ENCODE peak calls at places on chromosomes 12 and 14, in four cellular contexts. Y is uterus, M is left ventricle myocardium superior, E is MCF 10A. T is an unnamed sample.

GRCh38 chr14:76169776-76170175 is 18.1 kb downstream of the GPATCH2L start:
- DNase-seq in E (no peak), M (no peak), Y (no peak), T (peak)

GRCh38 chr14:60195179-60195810 is 30.1 kb upstream of the DHRS7 start:
- DNase-seq in Y (no peak), M (no peak), E (no peak), T (no peak)

GRCh38 chr12:100955139-100955538 is 160.6 kb downstream of the ANO4 start:
- DNase-seq in E (peak), Y (no peak), M (no peak), T (peak)

GRCh38 chr12:89863332-89863938 is 154.8 kb upstream of the ATP2B1 start:
- DNase-seq in M (no peak), E (no peak), Y (no peak), T (no peak)

GRCh38 chr12:117331691-117332090 is 29.7 kb downstream of the NOS1 start:
- DNase-seq in M (no peak), Y (no peak), E (peak), T (no peak)

GRCh38 chr14:52352546-52352945 is 38.4 kb downstream of the PTGER2 start:
- DNase-seq in Y (no peak), E (no peak), M (no peak), T (no peak)

GRCh38 chr14:99265571-99265970 is 6.4 kb downstream of the BCL11B start:
- DNase-seq in M (no peak), Y (no peak), E (no peak), T (no peak)

GRCh38 chr12:39368096-39368495 is 74.8 kb downstream of the KIF21A start:
- DNase-seq in E (no peak), M (no peak), Y (no peak), T (peak)

GRCh38 chr12:62862259-62862881 is 72.6 kb downstream of the PPM1H start:
- DNase-seq in E (peak), M (no peak), Y (no peak), T (peak)

GRCh38 chr14:69980457-69981414 is 101.5 kb downstream of the SMOC1 start:
- DNase-seq in E (peak), Y (no peak), M (no peak), T (peak)

GRCh38 chr12:115230576-115230975 is 546.6 kb upstream of the TBX3 start:
- DNase-seq in M (no peak), E (no peak), Y (no peak), T (no peak)

GRCh38 chr12:6459004-6459337 is 7.1 kb downstream of the TAPBPL start:
- DNase-seq in E (no peak), Y (no peak), M (no peak), T (no peak)

GRCh38 chr12:89453121-89453520 is 71.5 kb downstream of the GALNT4 start:
- DNase-seq in E (no peak), Y (no peak), M (no peak), T (no peak)

GRCh38 chr14:71733210-71733883 is 198.9 kb upstream of the RGS6 start:
- DNase-seq in M (no peak), E (no peak), Y (no peak), T (no peak)

GRCh38 chr12:47021298-47021697 is 58.1 kb upstream of the PCED1B start:
- DNase-seq in Y (no peak), E (peak), M (no peak), T (peak)

GRCh38 chr14:29222671-29223268 is 456.2 kb downstream of the FOXG1 start:
- DNase-seq in Y (no peak), E (peak), M (no peak), T (peak)

GRCh38 chr14:53193193-53193592 is 40.1 kb upstream of the DDHD1 start:
- DNase-seq in M (no peak), E (no peak), Y (no peak), T (no peak)

GRCh38 chr14:93044601-93045000 is 71.1 kb downstream of the ITPK1 start:
- DNase-seq in E (no peak), M (no peak), Y (no peak), T (no peak)

GRCh38 chr12:66688836-66689439 is 10.1 kb upstream of the GRIP1 start:
- DNase-seq in M (no peak), Y (no peak), E (peak), T (peak)

GRCh38 chr12:105369014-105369413 is 38.5 kb downstream of the C12orf75 start:
- DNase-seq in Y (no peak), M (no peak), E (peak), T (peak)

GRCh38 chr12:48074266-48074665 is 31.6 kb downstream of the SENP1 start:
- DNase-seq in M (no peak), Y (no peak), E (no peak), T (no peak)

GRCh38 chr14:95157987-95158712 is 821 bp upstream of the DICER1 start:
- DNase-seq in E (no peak), M (no peak), Y (no peak), T (no peak)

GRCh38 chr12:82996168-82996812 is 309.6 kb downstream of the TMTC2 start:
- DNase-seq in E (no peak), M (no peak), Y (no peak), T (peak)

GRCh38 chr14:75454963-75455546 is 27.2 kb downstream of the JDP2 start:
- DNase-seq in E (peak), M (peak), Y (peak), T (peak)

GRCh38 chr14:91872517-91873470 is 5.5 kb upstream of the TC2N start:
- DNase-seq in E (peak), Y (peak), M (peak), T (peak)

GRCh38 chr14:55075628-55076027 is 24.2 kb downstream of the MAPK1IP1L start:
- DNase-seq in M (no peak), Y (no peak), E (no peak), T (no peak)

GRCh38 chr12:69045430-69045829 is 112.5 kb upstream of the CPM start:
- DNase-seq in E (no peak), Y (no peak), M (no peak), T (no peak)